ENCODE peak calls at places on chromosomes 4 and X, in five cellular contexts. One of them, this sample, is unnamed.

GRCh38 chr4:80202190-80202711 is 4.9 kb downstream of the PRDM8 start:
- DNase-seq in IMR-90: peak
- DNase-seq in Peyer's patch: peak
- DNase-seq in suprapubic skin: peak
- DNase-seq in A549: peak
- DNase-seq in this sample: peak

GRCh38 chr4:162727232-162727631 is 439.5 kb downstream of the NAF1 start:
- DNase-seq in IMR-90: no peak
- DNase-seq in Peyer's patch: no peak
- DNase-seq in suprapubic skin: no peak
- DNase-seq in A549: peak
- DNase-seq in this sample: no peak

GRCh38 chrX:17768997-17769396 is 31.7 kb downstream of the SCML1 start:
- DNase-seq in IMR-90: no peak
- DNase-seq in Peyer's patch: no peak
- DNase-seq in suprapubic skin: no peak
- DNase-seq in A549: no peak
- DNase-seq in this sample: no peak

GRCh38 chr4:185520119-185520518 is 15.2 kb downstream of the PDLIM3 start:
- DNase-seq in IMR-90: peak
- DNase-seq in Peyer's patch: no peak
- DNase-seq in suprapubic skin: no peak
- DNase-seq in A549: no peak
- DNase-seq in this sample: no peak

GRCh38 chr4:113962719-113963274 is 16.6 kb downstream of the ARSJ start:
- DNase-seq in IMR-90: no peak
- DNase-seq in Peyer's patch: no peak
- DNase-seq in suprapubic skin: no peak
- DNase-seq in A549: no peak
- DNase-seq in this sample: no peak

GRCh38 chr4:118761387-118762016 is 74.4 kb downstream of the SEC24D start:
- DNase-seq in IMR-90: no peak
- DNase-seq in Peyer's patch: no peak
- DNase-seq in suprapubic skin: no peak
- DNase-seq in A549: no peak
- DNase-seq in this sample: no peak

GRCh38 chr4:90057091-90057490 is 70.1 kb upstream of the CCSER1 start:
- DNase-seq in IMR-90: no peak
- DNase-seq in Peyer's patch: no peak
- DNase-seq in suprapubic skin: no peak
- DNase-seq in A549: no peak
- DNase-seq in this sample: no peak

GRCh38 chr4:6722891-6723290 is 6.9 kb downstream of the BLOC1S4 start:
- DNase-seq in IMR-90: no peak
- DNase-seq in Peyer's patch: no peak
- DNase-seq in suprapubic skin: no peak
- DNase-seq in A549: no peak
- DNase-seq in this sample: no peak

GRCh38 chr4:100581337-100581736 is 63.5 kb upstream of the EMCN start:
- DNase-seq in IMR-90: no peak
- DNase-seq in Peyer's patch: no peak
- DNase-seq in suprapubic skin: no peak
- DNase-seq in A549: no peak
- DNase-seq in this sample: no peak

GRCh38 chrX:17412692-17413091 is 37.7 kb downstream of the NHS start:
- DNase-seq in IMR-90: peak
- DNase-seq in Peyer's patch: no peak
- DNase-seq in suprapubic skin: no peak
- DNase-seq in A549: peak
- DNase-seq in this sample: no peak

GRCh38 chr4:119337010-119337409 is 15.1 kb upstream of the FABP2 start:
- DNase-seq in IMR-90: no peak
- DNase-seq in Peyer's patch: no peak
- DNase-seq in suprapubic skin: no peak
- DNase-seq in A549: no peak
- DNase-seq in this sample: no peak

GRCh38 chr4:151952711-151953254 is 192.0 kb upstream of the GATB start:
- DNase-seq in IMR-90: no peak
- DNase-seq in Peyer's patch: no peak
- DNase-seq in suprapubic skin: no peak
- DNase-seq in A549: no peak
- DNase-seq in this sample: no peak

GRCh38 chr4:173518419-173519102 is 11.5 kb downstream of the HAND2 start:
- DNase-seq in IMR-90: no peak
- DNase-seq in Peyer's patch: no peak
- DNase-seq in suprapubic skin: no peak
- DNase-seq in A549: no peak
- DNase-seq in this sample: no peak

GRCh38 chr4:37549003-37549402 is 137.2 kb downstream of the RELL1 start:
- DNase-seq in IMR-90: peak
- DNase-seq in Peyer's patch: no peak
- DNase-seq in suprapubic skin: no peak
- DNase-seq in A549: no peak
- DNase-seq in this sample: no peak

GRCh38 chr4:76526585-76526990 is 91.6 kb downstream of the SHROOM3 start:
- DNase-seq in IMR-90: no peak
- DNase-seq in Peyer's patch: no peak
- DNase-seq in suprapubic skin: no peak
- DNase-seq in A549: peak
- DNase-seq in this sample: no peak

GRCh38 chrX:9566150-9566621 is 101.3 kb downstream of the TBL1X start:
- DNase-seq in IMR-90: peak
- DNase-seq in Peyer's patch: peak
- DNase-seq in suprapubic skin: no peak
- DNase-seq in A549: peak
- DNase-seq in this sample: no peak

GRCh38 chrX:40579880-40580536 is 762 bp upstream of the ATP6AP2 start:
- DNase-seq in IMR-90: no peak
- DNase-seq in Peyer's patch: no peak
- DNase-seq in suprapubic skin: no peak
- DNase-seq in A549: no peak
- DNase-seq in this sample: no peak

GRCh38 chrX:40581333-40581910 is 652 bp downstream of the ATP6AP2 start:
- DNase-seq in IMR-90: peak
- DNase-seq in Peyer's patch: no peak
- DNase-seq in suprapubic skin: no peak
- DNase-seq in A549: no peak
- DNase-seq in this sample: no peak

GRCh38 chrX:40579139-40579538 is 1.6 kb upstream of the ATP6AP2 start:
- DNase-seq in IMR-90: no peak
- DNase-seq in Peyer's patch: no peak
- DNase-seq in suprapubic skin: no peak
- DNase-seq in A549: no peak
- DNase-seq in this sample: no peak

GRCh38 chrX:40578039-40578438 is 2.7 kb upstream of the ATP6AP2 start:
- DNase-seq in IMR-90: no peak
- DNase-seq in Peyer's patch: no peak
- DNase-seq in suprapubic skin: no peak
- DNase-seq in A549: no peak
- DNase-seq in this sample: no peak

DNA sequence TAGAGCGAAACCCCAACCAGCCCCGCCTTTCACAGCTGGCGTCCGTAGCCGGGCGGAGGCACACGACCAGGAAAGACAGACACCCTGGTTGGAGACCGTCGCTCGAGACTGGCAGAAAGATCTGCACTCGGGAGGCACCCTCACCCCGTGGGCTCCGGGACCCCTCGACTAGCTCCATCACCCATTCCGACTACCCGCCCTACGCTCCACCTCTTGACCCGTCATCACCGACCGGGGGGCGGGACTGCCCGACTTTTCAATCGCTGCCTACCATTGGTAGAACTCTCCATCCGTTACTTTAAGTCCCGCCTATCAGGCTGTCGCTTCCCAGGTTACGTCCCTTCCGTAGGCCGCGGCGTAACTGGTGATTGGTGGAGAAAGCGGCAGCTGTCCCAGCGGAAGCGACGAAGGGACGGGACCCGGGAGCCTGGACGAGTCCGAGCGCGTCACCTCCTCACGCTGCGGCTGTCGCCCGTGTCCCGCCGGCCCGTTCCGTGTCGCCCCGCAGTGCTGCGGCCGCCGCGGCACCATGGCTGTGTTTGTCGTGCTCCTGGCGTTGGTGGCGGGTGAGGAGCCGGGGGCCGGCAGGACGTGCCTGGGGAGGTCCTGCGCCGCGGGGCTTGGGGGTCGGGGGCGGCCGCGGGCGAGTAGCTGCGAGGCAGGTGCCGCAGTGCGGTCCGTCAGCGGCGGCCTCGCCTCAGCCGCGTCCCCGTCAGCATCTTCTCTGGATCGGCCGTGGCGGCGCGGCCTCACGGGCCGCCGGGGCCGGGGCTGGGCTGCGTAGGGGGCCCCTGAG is at the start of gene ATP6AP2:
- DNase-seq in IMR-90: peak
- DNase-seq in Peyer's patch: peak
- DNase-seq in suprapubic skin: peak
- DNase-seq in A549: peak
- DNase-seq in this sample: peak
- TF ChIP-seq POLR2A in IMR-90: peak
- TF ChIP-seq POLR2A in Peyer's patch: peak
- TF ChIP-seq POLR2A in suprapubic skin: peak
- TF ChIP-seq POLR2A in A549: peak
- TF ChIP-seq POLR2A in this sample: peak

DNA sequence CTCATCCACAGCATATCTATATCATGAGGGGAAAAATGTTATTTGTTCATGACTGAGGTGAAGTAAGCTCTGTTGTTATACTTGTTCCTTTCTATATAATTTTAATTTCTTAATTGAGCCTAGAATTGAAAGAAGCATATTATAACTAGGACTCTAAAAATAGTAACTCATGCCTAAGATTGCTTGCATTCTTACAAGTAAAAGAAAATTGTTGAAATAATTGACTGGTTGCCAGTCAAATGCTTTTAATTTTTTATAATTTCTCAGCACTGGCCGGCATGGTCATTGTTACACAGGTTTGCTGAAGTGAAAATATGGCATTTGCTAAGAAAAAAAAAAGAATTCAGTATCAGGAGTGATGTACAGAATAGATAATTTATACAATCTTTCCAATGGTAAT is 104.8 kb downstream of the GASK1B start:
- DNase-seq in IMR-90: peak
- DNase-seq in Peyer's patch: no peak
- DNase-seq in suprapubic skin: no peak
- DNase-seq in A549: no peak
- DNase-seq in this sample: no peak
- H3K4me3 ChIP-seq in IMR-90: no peak
- H3K4me3 ChIP-seq in Peyer's patch: no peak
- H3K4me3 ChIP-seq in suprapubic skin: no peak
- H3K4me3 ChIP-seq in A549: no peak
- H3K4me3 ChIP-seq in this sample: no peak

DNA sequence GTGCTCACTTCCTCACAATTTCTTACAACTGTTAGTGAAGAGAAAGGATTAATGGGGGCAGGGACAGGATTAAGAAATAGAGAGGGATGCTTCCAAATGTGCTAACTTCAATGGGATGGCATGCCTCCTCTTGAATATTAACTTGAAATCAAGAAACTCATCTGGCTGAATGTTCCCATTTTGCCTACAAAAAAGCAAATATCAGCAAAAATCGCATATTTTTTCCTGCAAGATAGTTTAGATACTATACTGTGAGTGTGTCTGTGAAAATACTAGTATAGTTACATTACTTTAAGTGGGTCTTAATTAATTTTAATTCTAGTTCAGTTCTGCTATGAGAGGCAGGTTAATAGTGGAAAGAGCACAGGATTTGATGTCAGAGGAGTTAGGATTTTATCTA is 4.9 kb downstream of the PAICS start:
- DNase-seq in IMR-90: no peak
- DNase-seq in Peyer's patch: no peak
- DNase-seq in suprapubic skin: no peak
- DNase-seq in A549: no peak
- DNase-seq in this sample: no peak
- H3K27ac ChIP-seq in IMR-90: no peak
- H3K27ac ChIP-seq in Peyer's patch: no peak
- H3K27ac ChIP-seq in suprapubic skin: no peak
- H3K27ac ChIP-seq in A549: no peak
- H3K27ac ChIP-seq in this sample: no peak

GRCh38 chr4:128600996-128601857 is 208.3 kb upstream of the JADE1 start:
- DNase-seq in IMR-90: peak
- DNase-seq in Peyer's patch: peak
- DNase-seq in suprapubic skin: no peak
- DNase-seq in A549: peak
- DNase-seq in this sample: no peak
- TF ChIP-seq POLR2A in IMR-90: no peak
- TF ChIP-seq POLR2A in Peyer's patch: no peak
- TF ChIP-seq POLR2A in suprapubic skin: no peak
- TF ChIP-seq POLR2A in A549: no peak
- TF ChIP-seq POLR2A in this sample: no peak

GRCh38 chr4:168587326-168588125 is 90.7 kb downstream of the PALLD start:
- DNase-seq in IMR-90: peak
- DNase-seq in Peyer's patch: no peak
- DNase-seq in suprapubic skin: no peak
- DNase-seq in A549: peak
- DNase-seq in this sample: no peak
- H3K4me3 ChIP-seq in IMR-90: no peak
- H3K4me3 ChIP-seq in Peyer's patch: no peak
- H3K4me3 ChIP-seq in suprapubic skin: no peak
- H3K4me3 ChIP-seq in A549: peak
- H3K4me3 ChIP-seq in this sample: no peak

DNA sequence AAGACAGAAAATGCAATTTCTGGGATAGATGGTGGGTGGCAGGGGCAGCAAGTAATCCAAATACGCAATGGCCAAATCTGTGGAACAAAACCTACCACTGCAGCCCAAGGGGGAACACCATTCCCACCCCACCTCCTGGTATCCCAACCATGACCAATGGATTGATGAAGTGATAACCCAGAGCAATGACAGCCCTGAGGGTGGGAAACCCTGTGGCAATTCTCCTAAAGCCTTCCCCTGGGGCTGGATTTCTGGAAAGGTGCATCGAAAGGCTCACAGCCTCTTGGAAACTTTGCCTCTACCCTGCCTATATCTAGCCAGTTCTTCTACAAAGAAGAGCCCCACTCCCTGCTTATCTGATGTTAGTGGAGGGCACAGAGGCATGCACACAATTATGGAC is 59.9 kb upstream of the TXK start:
- DNase-seq in IMR-90: no peak
- DNase-seq in Peyer's patch: no peak
- DNase-seq in suprapubic skin: no peak
- DNase-seq in A549: no peak
- DNase-seq in this sample: no peak
- H3K27ac ChIP-seq in IMR-90: no peak
- H3K27ac ChIP-seq in Peyer's patch: no peak
- H3K27ac ChIP-seq in suprapubic skin: no peak
- H3K27ac ChIP-seq in A549: no peak
- H3K27ac ChIP-seq in this sample: no peak

GRCh38 chr4:102825261-102826071 is 1.9 kb downstream of the UBE2D3 start:
- DNase-seq in IMR-90: peak
- DNase-seq in Peyer's patch: no peak
- DNase-seq in suprapubic skin: no peak
- DNase-seq in A549: peak
- DNase-seq in this sample: no peak
- TF ChIP-seq POLR2A in IMR-90: peak
- TF ChIP-seq POLR2A in Peyer's patch: no peak
- TF ChIP-seq POLR2A in suprapubic skin: peak
- TF ChIP-seq POLR2A in A549: no peak
- TF ChIP-seq POLR2A in this sample: no peak